ENCODE peak calls at places on chromosomes 3 and 15, in five cellular contexts. One of them, this sample, is unnamed.

GRCh38 chr3:106261915-106262683 is 393.3 kb upstream of the CBLB start:
- DNase-seq in BE2C: no peak
- DNase-seq in left lung: no peak
- DNase-seq in CD8-positive, alpha-beta memory T cell: no peak
- DNase-seq in mesenchymal stem cell: peak; percentile 87
- DNase-seq in this sample: peak; percentile 78

GRCh38 chr3:56939759-56940323 is 120.6 kb upstream of the SPATA12 start:
- DNase-seq in BE2C: peak; percentile 15
- DNase-seq in left lung: no peak
- DNase-seq in CD8-positive, alpha-beta memory T cell: no peak
- DNase-seq in mesenchymal stem cell: no peak
- DNase-seq in this sample: no peak

GRCh38 chr3:183253961-183254815 is 1.1 kb downstream of the B3GNT5 start:
- DNase-seq in BE2C: peak; percentile 31
- DNase-seq in left lung: peak; percentile 59
- DNase-seq in CD8-positive, alpha-beta memory T cell: peak; percentile 9
- DNase-seq in mesenchymal stem cell: peak; percentile 50
- DNase-seq in this sample: peak; percentile 63

GRCh38 chr15:34124656-34125055 is 22.8 kb downstream of the PGBD4 start:
- DNase-seq in BE2C: no peak
- DNase-seq in left lung: no peak
- DNase-seq in CD8-positive, alpha-beta memory T cell: no peak
- DNase-seq in mesenchymal stem cell: no peak
- DNase-seq in this sample: no peak

GRCh38 chr15:40493089-40493840 is 22.5 kb downstream of the CHST14 start:
- DNase-seq in BE2C: no peak
- DNase-seq in left lung: no peak
- DNase-seq in CD8-positive, alpha-beta memory T cell: no peak
- DNase-seq in mesenchymal stem cell: peak; percentile 19
- DNase-seq in this sample: peak; percentile 20

GRCh38 chr15:70088887-70089691 is 8.6 kb downstream of the TLE3 start:
- DNase-seq in BE2C: no peak
- DNase-seq in left lung: no peak
- DNase-seq in CD8-positive, alpha-beta memory T cell: no peak
- DNase-seq in mesenchymal stem cell: peak; percentile 51
- DNase-seq in this sample: peak; percentile 88

GRCh38 chr3:50503504-50503903 is at the start of gene CACNA2D2:
- DNase-seq in BE2C: peak; percentile 66
- DNase-seq in left lung: peak; percentile 62
- DNase-seq in CD8-positive, alpha-beta memory T cell: peak; percentile 79
- DNase-seq in mesenchymal stem cell: no peak
- DNase-seq in this sample: peak; percentile 38

GRCh38 chr15:33309602-33310276 is 1.0 kb upstream of the RYR3 start:
- DNase-seq in BE2C: peak; percentile 42
- DNase-seq in left lung: no peak
- DNase-seq in CD8-positive, alpha-beta memory T cell: no peak
- DNase-seq in mesenchymal stem cell: no peak
- DNase-seq in this sample: peak; percentile 10

GRCh38 chr3:51681453-51681852 is 10.4 kb downstream of the TEX264 start:
- DNase-seq in BE2C: no peak
- DNase-seq in left lung: peak; percentile 62
- DNase-seq in CD8-positive, alpha-beta memory T cell: peak; percentile 56
- DNase-seq in mesenchymal stem cell: no peak
- DNase-seq in this sample: peak; percentile 22

GRCh38 chr3:81888822-81889557 is 127.5 kb upstream of the GBE1 start:
- DNase-seq in BE2C: no peak
- DNase-seq in left lung: no peak
- DNase-seq in CD8-positive, alpha-beta memory T cell: no peak
- DNase-seq in mesenchymal stem cell: no peak
- DNase-seq in this sample: peak; percentile 51

GRCh38 chr15:55802600-55803376 is 59.8 kb upstream of the PRTG start:
- DNase-seq in BE2C: no peak
- DNase-seq in left lung: no peak
- DNase-seq in CD8-positive, alpha-beta memory T cell: no peak
- DNase-seq in mesenchymal stem cell: no peak
- DNase-seq in this sample: no peak

GRCh38 chr3:42173307-42173706 is 82.2 kb downstream of the TRAK1 start:
- DNase-seq in BE2C: no peak
- DNase-seq in left lung: no peak
- DNase-seq in CD8-positive, alpha-beta memory T cell: no peak
- DNase-seq in mesenchymal stem cell: no peak
- DNase-seq in this sample: no peak

GRCh38 chr3:142929890-142930289 is 33.6 kb downstream of the PAQR9 start:
- DNase-seq in BE2C: no peak
- DNase-seq in left lung: no peak
- DNase-seq in CD8-positive, alpha-beta memory T cell: no peak
- DNase-seq in mesenchymal stem cell: no peak
- DNase-seq in this sample: no peak
- H3K4me1 ChIP-seq in BE2C: no peaks in the 10 kb centered on the region
- H3K4me1 ChIP-seq in left lung: no peaks in the 10 kb centered on the region
- H3K4me1 ChIP-seq in CD8-positive, alpha-beta memory T cell: no peaks in the 10 kb centered on the region
- H3K4me1 ChIP-seq in mesenchymal stem cell: no peaks in the 10 kb centered on the region
- H3K4me1 ChIP-seq in this sample: no peaks in the 10 kb centered on the region

GRCh38 chr15:25234831-25235230 is 204.0 kb downstream of the UBE3A start:
- DNase-seq in BE2C: no peak
- DNase-seq in left lung: no peak
- DNase-seq in CD8-positive, alpha-beta memory T cell: no peak
- DNase-seq in mesenchymal stem cell: no peak
- DNase-seq in this sample: no peak
- H3K9me3 ChIP-seq in BE2C: peaks cover 7% of the 10 kb centered on the region
- H3K9me3 ChIP-seq in left lung: peaks cover 96% of the 10 kb centered on the region
- H3K9me3 ChIP-seq in CD8-positive, alpha-beta memory T cell: no peaks in the 10 kb centered on the region
- H3K9me3 ChIP-seq in mesenchymal stem cell: no peaks in the 10 kb centered on the region
- H3K9me3 ChIP-seq in this sample: no peaks in the 10 kb centered on the region

DNA sequence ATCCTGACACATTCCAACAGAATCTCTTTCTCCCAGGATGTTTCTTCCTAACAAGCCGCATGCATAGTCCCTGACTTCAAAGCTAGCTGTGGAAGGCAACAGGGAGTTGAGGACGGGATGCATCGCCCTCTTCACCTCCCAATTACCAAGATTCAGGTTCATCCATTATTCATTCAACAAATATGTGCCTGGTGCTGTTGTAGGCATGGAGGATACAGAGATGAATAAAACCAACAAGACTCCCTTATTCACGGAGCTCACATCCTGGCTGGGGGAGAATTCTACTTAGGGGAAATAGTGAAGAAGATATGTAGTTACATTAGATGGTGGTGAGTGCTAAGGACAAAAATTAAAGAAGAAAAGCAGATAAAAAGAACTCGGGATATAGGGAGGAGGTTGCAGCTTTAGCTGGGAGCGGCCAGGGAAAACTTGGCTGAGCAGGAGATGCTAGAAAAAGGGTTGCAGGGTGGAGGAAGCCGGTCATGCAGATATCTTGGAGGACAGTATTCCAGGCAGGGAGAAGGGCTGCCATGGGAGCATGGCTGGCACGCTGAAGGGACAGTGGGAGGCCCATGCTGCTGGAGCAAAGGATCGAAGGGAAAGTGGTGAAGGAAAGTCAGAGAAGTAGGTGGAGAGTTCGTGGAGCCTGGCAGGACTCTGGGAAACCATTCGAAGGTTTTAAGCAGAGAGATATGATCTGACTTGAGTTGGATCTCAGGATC is 5.0 kb downstream of the ITGB5 start:
- DNase-seq in BE2C: no peak
- DNase-seq in left lung: no peak
- DNase-seq in CD8-positive, alpha-beta memory T cell: no peak
- DNase-seq in mesenchymal stem cell: no peak
- DNase-seq in this sample: peak; percentile 40
- H3K4me1 ChIP-seq in BE2C: peaks cover 8% of the 10 kb centered on the region
- H3K4me1 ChIP-seq in left lung: peaks cover 44% of the 10 kb centered on the region
- H3K4me1 ChIP-seq in CD8-positive, alpha-beta memory T cell: no peaks in the 10 kb centered on the region
- H3K4me1 ChIP-seq in mesenchymal stem cell: peaks cover 29% of the 10 kb centered on the region
- H3K4me1 ChIP-seq in this sample: peaks cover 63% of the 10 kb centered on the region

DNA sequence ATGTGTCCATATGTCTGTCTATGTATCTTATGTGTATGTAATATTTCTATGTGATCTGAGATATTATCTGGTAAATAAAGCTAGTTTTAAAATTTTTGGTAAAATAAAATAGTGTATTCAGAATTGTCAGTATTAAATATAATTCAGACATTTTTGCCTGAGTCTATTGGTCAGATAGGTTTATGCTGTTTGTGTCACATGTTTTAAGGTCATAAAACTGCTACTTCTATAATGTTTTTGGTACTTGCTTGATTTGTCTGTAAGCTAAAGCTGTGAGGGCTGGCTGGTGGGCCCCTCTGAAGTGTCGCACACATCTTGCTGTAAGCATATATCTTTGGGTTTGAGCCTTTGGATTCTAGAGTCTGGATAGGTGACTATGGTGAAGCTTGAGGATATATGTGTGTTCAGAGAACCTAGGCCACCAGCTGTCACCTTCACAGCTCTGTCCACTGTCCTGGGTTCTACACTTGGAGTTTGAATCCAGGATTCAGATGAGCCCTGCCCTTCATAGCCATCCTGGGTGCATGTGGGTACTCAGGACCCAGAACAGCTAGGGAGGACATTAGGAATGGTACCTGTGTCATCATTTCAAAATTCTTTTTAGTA is 71.8 kb upstream of the STRIT1 start:
- DNase-seq in BE2C: no peak
- DNase-seq in left lung: no peak
- DNase-seq in CD8-positive, alpha-beta memory T cell: no peak
- DNase-seq in mesenchymal stem cell: no peak
- DNase-seq in this sample: no peak
- H3K9me3 ChIP-seq in BE2C: no peaks in the 10 kb centered on the region
- H3K9me3 ChIP-seq in left lung: peaks cover 13% of the 10 kb centered on the region
- H3K9me3 ChIP-seq in CD8-positive, alpha-beta memory T cell: no peaks in the 10 kb centered on the region
- H3K9me3 ChIP-seq in mesenchymal stem cell: no peaks in the 10 kb centered on the region
- H3K9me3 ChIP-seq in this sample: no peaks in the 10 kb centered on the region

DNA sequence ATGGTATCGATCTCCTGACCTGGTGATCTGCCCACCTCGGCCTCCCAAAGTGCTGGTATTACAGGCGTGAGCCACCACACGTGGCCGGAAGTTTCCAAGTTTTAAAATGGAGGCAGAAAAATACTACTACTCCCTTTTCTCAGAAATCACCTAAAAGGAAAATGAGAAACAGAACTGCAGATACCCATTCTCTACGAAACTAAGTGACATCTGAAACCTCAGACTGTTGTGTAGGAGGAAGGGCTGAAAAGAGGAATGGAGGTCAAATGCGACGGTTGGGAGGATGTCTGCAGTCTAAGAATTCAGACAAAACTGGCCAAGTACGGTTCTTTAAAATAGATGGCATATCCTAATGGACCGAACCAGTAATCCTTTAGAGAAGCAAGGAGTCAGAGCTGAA is 24.1 kb downstream of the WDR48 start:
- DNase-seq in BE2C: no peak
- DNase-seq in left lung: no peak
- DNase-seq in CD8-positive, alpha-beta memory T cell: no peak
- DNase-seq in mesenchymal stem cell: no peak
- DNase-seq in this sample: no peak
- H3K4me1 ChIP-seq in BE2C: no peaks in the 10 kb centered on the region
- H3K4me1 ChIP-seq in left lung: no peaks in the 10 kb centered on the region
- H3K4me1 ChIP-seq in CD8-positive, alpha-beta memory T cell: no peaks in the 10 kb centered on the region
- H3K4me1 ChIP-seq in mesenchymal stem cell: no peaks in the 10 kb centered on the region
- H3K4me1 ChIP-seq in this sample: no peaks in the 10 kb centered on the region

GRCh38 chr3:21042184-21042583 is 708.8 kb downstream of the ZNF385D start:
- DNase-seq in BE2C: no peak
- DNase-seq in left lung: no peak
- DNase-seq in CD8-positive, alpha-beta memory T cell: no peak
- DNase-seq in mesenchymal stem cell: no peak
- DNase-seq in this sample: no peak

GRCh38 chr3:21041621-21042020 is 709.4 kb downstream of the ZNF385D start:
- DNase-seq in BE2C: no peak
- DNase-seq in left lung: no peak
- DNase-seq in CD8-positive, alpha-beta memory T cell: no peak
- DNase-seq in mesenchymal stem cell: no peak
- DNase-seq in this sample: peak; percentile 73

DNA sequence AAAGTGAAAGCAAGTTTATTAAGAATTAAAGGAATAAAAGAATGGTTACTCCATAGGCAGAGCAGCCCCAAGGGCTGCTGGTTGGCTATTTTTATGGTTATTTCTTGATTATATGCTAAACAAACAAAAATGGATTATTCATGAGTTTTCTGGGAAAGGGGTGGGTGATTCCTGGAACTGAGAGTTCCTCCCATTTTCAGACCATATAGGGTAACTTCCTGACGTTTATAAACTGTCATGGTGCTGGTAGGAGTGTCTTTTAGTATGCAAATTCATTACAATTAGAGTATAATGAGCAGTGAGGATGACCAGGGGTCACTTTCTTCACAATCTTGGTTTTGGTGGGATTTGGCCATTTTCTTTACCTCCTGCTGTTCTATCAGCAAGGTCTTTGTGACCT is 707.9 kb downstream of the ZNF385D start:
- DNase-seq in BE2C: no peak
- DNase-seq in left lung: no peak
- DNase-seq in CD8-positive, alpha-beta memory T cell: no peak
- DNase-seq in mesenchymal stem cell: no peak
- DNase-seq in this sample: no peak
- H3K9me3 ChIP-seq in BE2C: no peaks in the 10 kb centered on the region
- H3K9me3 ChIP-seq in left lung: no peaks in the 10 kb centered on the region
- H3K9me3 ChIP-seq in CD8-positive, alpha-beta memory T cell: no peaks in the 10 kb centered on the region
- H3K9me3 ChIP-seq in mesenchymal stem cell: no peaks in the 10 kb centered on the region
- H3K9me3 ChIP-seq in this sample: no peaks in the 10 kb centered on the region

GRCh38 chr15:68112711-68113110 is 58.6 kb downstream of the PIAS1 start:
- DNase-seq in BE2C: no peak
- DNase-seq in left lung: no peak
- DNase-seq in CD8-positive, alpha-beta memory T cell: no peak
- DNase-seq in mesenchymal stem cell: no peak
- DNase-seq in this sample: peak; percentile 76
- H3K4me1 ChIP-seq in BE2C: peaks cover 5% of the 10 kb centered on the region
- H3K4me1 ChIP-seq in left lung: peaks cover 40% of the 10 kb centered on the region
- H3K4me1 ChIP-seq in CD8-positive, alpha-beta memory T cell: peaks cover 29% of the 10 kb centered on the region
- H3K4me1 ChIP-seq in mesenchymal stem cell: no peaks in the 10 kb centered on the region
- H3K4me1 ChIP-seq in this sample: peaks cover 26% of the 10 kb centered on the region

DNA sequence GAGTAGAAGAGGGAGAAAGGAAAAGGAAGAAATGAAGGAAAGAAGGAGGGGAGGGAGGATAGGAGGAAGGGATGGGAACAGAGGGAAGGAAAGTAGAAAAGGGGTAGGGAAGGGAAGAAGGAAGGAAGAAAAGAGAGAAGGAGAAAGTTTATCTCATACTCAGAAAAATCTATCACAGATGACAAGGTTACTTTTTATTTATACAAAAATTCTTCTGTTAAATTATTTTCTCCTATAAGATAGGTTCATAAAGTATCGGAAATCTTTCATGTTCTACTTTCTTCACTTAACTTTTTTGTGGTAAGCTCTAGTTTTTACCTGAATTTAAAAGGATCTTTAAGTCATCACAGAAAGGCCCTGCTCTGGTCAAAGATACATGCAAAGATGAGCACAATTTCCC is 38.1 kb downstream of the SI start:
- DNase-seq in BE2C: no peak
- DNase-seq in left lung: no peak
- DNase-seq in CD8-positive, alpha-beta memory T cell: no peak
- DNase-seq in mesenchymal stem cell: no peak
- DNase-seq in this sample: no peak
- H3K9me3 ChIP-seq in BE2C: no peaks in the 10 kb centered on the region
- H3K9me3 ChIP-seq in left lung: no peaks in the 10 kb centered on the region
- H3K9me3 ChIP-seq in CD8-positive, alpha-beta memory T cell: no peaks in the 10 kb centered on the region
- H3K9me3 ChIP-seq in mesenchymal stem cell: no peaks in the 10 kb centered on the region
- H3K9me3 ChIP-seq in this sample: no peaks in the 10 kb centered on the region

DNA sequence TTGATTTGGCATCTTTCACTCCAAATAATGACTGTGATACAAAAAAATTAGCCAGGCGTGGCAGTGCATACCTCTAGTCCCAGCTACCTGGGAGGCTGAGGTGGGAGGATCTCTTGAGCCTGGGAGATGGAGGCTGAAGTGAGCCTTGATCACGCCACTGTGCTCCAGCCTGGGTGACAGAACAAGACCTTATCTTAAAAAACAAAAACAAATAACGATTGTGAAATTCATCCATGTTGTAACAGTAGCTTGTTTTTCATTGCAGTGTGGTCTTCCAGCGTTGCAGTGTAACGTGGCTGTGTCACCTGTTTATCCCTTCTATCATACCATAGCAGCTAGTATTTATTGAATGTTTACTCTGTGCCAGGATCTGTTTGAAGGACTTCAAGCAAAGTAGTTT is 120.9 kb downstream of the ITPR1 start:
- DNase-seq in BE2C: no peak
- DNase-seq in left lung: no peak
- DNase-seq in CD8-positive, alpha-beta memory T cell: no peak
- DNase-seq in mesenchymal stem cell: no peak
- DNase-seq in this sample: no peak
- H3K4me1 ChIP-seq in BE2C: no peaks in the 10 kb centered on the region
- H3K4me1 ChIP-seq in left lung: no peaks in the 10 kb centered on the region
- H3K4me1 ChIP-seq in CD8-positive, alpha-beta memory T cell: no peaks in the 10 kb centered on the region
- H3K4me1 ChIP-seq in mesenchymal stem cell: no peaks in the 10 kb centered on the region
- H3K4me1 ChIP-seq in this sample: no peaks in the 10 kb centered on the region

This sample was measured in GM23248.